ENCODE peak calls at places on chromosomes 4 and X, in four cellular contexts. E, Y, J and Z are unnamed samples.
A peak's percentile ranks its signal among the peaks of the same experiment; 100 is the strongest.

GRCh38 chr4:68651932-68652331 is 18.5 kb downstream of the UGT2B15 start:
- DNase-seq in E (no peak), Y (no peak), J (no peak), Z (no peak)

GRCh38 chrX:106201502-106202178 is 33.5 kb downstream of the PWWP3B start:
- DNase-seq in E (no peak), Y (no peak), J (no peak), Z (no peak)

GRCh38 chr4:56417396-56417795 is 18.0 kb downstream of the PPAT start:
- DNase-seq in E (no peak), Y (no peak), J (no peak), Z (no peak)

GRCh38 chrX:48751343-48751742 is 10.2 kb upstream of the GLOD5 start:
- DNase-seq in E (no peak), Y (no peak), J (no peak), Z (no peak)

GRCh38 chrX:40281341-40282005 is 183.7 kb upstream of the BCOR start:
- DNase-seq in E (no peak), Y (no peak), J (no peak), Z (no peak)

GRCh38 chr4:150315175-150315574 is 236.9 kb downstream of the DCLK2 start:
- DNase-seq in E (no peak), Y (no peak), J (no peak), Z (no peak)

GRCh38 chrX:25015486-25016360 is at the start of gene ARX:
- DNase-seq in E (no peak), Y (no peak), J (peak; percentile 92), Z (no peak)

GRCh38 chrX:70049406-70049805 is 332 bp downstream of the AWAT2 start:
- DNase-seq in E (no peak), Y (no peak), J (no peak), Z (no peak)

GRCh38 chr4:53075162-53075785 is 213.2 kb downstream of the RASL11B start:
- DNase-seq in E (no peak), Y (no peak), J (no peak), Z (no peak)

GRCh38 chr4:150302553-150302952 is 224.3 kb downstream of the DCLK2 start:
- DNase-seq in E (no peak), Y (no peak), J (peak; percentile 55), Z (peak; percentile 70)

GRCh38 chrX:103343105-103343504 is 13.1 kb downstream of the TCEAL7 start:
- DNase-seq in E (no peak), Y (peak; percentile 72), J (peak; percentile 16), Z (no peak)

GRCh38 chr4:6892190-6892908 is 17.3 kb upstream of the TBC1D14 start:
- DNase-seq in E (no peak), Y (peak; percentile 23), J (peak; percentile 89), Z (peak; percentile 77)

GRCh38 chrX:137031517-137032377 is 2.0 kb downstream of the GPR101 start:
- DNase-seq in E (no peak), Y (no peak), J (peak; percentile 30), Z (no peak)

GRCh38 chr4:109631709-109632108 is 71.5 kb downstream of the CASP6 start:
- DNase-seq in E (no peak), Y (no peak), J (no peak), Z (no peak)

GRCh38 chr4:165560941-165561340 is 182.1 kb downstream of the CPE start:
- DNase-seq in E (no peak), Y (no peak), J (no peak), Z (no peak)

GRCh38 chr4:4847011-4847410 is 12.5 kb upstream of the MSX1 start:
- DNase-seq in E (no peak), Y (no peak), J (no peak), Z (no peak)

GRCh38 chr4:41620594-41621256 is 82.8 kb downstream of the LIMCH1 start:
- DNase-seq in E (no peak), Y (no peak), J (no peak), Z (no peak)

GRCh38 chrX:22699591-22700091 is 300.1 kb upstream of the DDX53 start:
- DNase-seq in E (no peak), Y (peak; percentile 18), J (no peak), Z (no peak)

GRCh38 chrX:36198575-36198974 is 279.0 kb downstream of the CFAP47 start:
- DNase-seq in E (no peak), Y (no peak), J (no peak), Z (no peak)

GRCh38 chrX:123833387-123833786 is 26.5 kb upstream of the XIAP start:
- DNase-seq in E (no peak), Y (peak; percentile 49), J (peak; percentile 72), Z (peak; percentile 71)

GRCh38 chr4:182801626-182802025 is 115.6 kb downstream of the DCTD start:
- DNase-seq in E (no peak), Y (no peak), J (no peak), Z (no peak)

GRCh38 chr4:100095729-100096595 is 94.3 kb downstream of the DDIT4L start:
- DNase-seq in E (peak; percentile 78), Y (peak; percentile 77), J (peak; percentile 20), Z (peak; percentile 84)

GRCh38 chr4:7784131-7784870 is 155.4 kb downstream of the AFAP1 start:
- DNase-seq in E (peak; percentile 43), Y (no peak), J (no peak), Z (peak; percentile 54)

GRCh38 chr4:151344948-151345347 is 19.5 kb upstream of the SH3D19 start:
- DNase-seq in E (no peak), Y (no peak), J (no peak), Z (no peak)

GRCh38 chr4:74095482-74095881 is 3.5 kb downstream of the CXCL2 start:
- DNase-seq in E (no peak), Y (no peak), J (no peak), Z (no peak)

GRCh38 chr4:8211229-8211628 is 12.1 kb downstream of the SH3TC1 start:
- DNase-seq in E (no peak), Y (no peak), J (no peak), Z (no peak)

GRCh38 chr4:155405059-155405458 is 28.3 kb upstream of the MAP9 start:
- DNase-seq in E (no peak), Y (no peak), J (no peak), Z (no peak)

GRCh38 chrX:56783996-56784620 is 55.1 kb downstream of the NBDY start:
- DNase-seq in E (peak; percentile 59), Y (no peak), J (no peak), Z (peak; percentile 27)

GRCh38 chr4:117447925-117448324 is 362.5 kb upstream of the TRAM1L1 start:
- DNase-seq in E (no peak), Y (no peak), J (no peak), Z (no peak)

GRCh38 chrX:151984891-151985290 is 10.4 kb upstream of the GABRE start:
- DNase-seq in E (no peak), Y (no peak), J (no peak), Z (no peak)

GRCh38 chr4:101835121-101835904 is 44.8 kb downstream of the BANK1 start:
- DNase-seq in E (no peak), Y (peak; percentile 35), J (no peak), Z (peak; percentile 72)

GRCh38 chrX:32408389-32408788 is 803.0 kb downstream of the DMD start:
- DNase-seq in E (no peak), Y (no peak), J (no peak), Z (no peak)

GRCh38 chrX:76148753-76149152 is 24.1 kb upstream of the PBDC1 start:
- DNase-seq in E (peak; percentile 73), Y (peak; percentile 17), J (no peak), Z (peak; percentile 74)

GRCh38 chrX:40845331-40845911 is 110.1 kb upstream of the MED14 start:
- DNase-seq in E (no peak), Y (no peak), J (no peak), Z (no peak)

GRCh38 chr4:108328033-108328732 is 159.5 kb upstream of the LEF1 start:
- DNase-seq in E (no peak), Y (no peak), J (no peak), Z (no peak)

GRCh38 chr4:144709793-144710525 is 64.0 kb downstream of the HHIP start:
- DNase-seq in E (no peak), Y (peak; percentile 25), J (no peak), Z (no peak)

GRCh38 chr4:150593996-150594395 is 12.0 kb downstream of the MAB21L2 start:
- DNase-seq in E (no peak), Y (no peak), J (no peak), Z (no peak)

GRCh38 chr4:139537292-139537691 is 18.7 kb downstream of the SETD7 start:
- DNase-seq in E (no peak), Y (no peak), J (no peak), Z (no peak)
- H3K36me3 ChIP-seq in E (peaks cover 7% of the 10 kb centered on the region), Y (no peaks in the 10 kb centered on the region), J (no peaks in the 10 kb centered on the region), Z (no peaks in the 10 kb centered on the region)

GRCh38 chr4:176782794-176783193 is 9.9 kb downstream of the VEGFC start:
- DNase-seq in E (no peak), Y (no peak), J (no peak), Z (no peak)
- H3K4me1 ChIP-seq in E (peaks cover 26% of the 10 kb centered on the region), Y (no peaks in the 10 kb centered on the region), J (no peaks in the 10 kb centered on the region), Z (no peaks in the 10 kb centered on the region)

DNA sequence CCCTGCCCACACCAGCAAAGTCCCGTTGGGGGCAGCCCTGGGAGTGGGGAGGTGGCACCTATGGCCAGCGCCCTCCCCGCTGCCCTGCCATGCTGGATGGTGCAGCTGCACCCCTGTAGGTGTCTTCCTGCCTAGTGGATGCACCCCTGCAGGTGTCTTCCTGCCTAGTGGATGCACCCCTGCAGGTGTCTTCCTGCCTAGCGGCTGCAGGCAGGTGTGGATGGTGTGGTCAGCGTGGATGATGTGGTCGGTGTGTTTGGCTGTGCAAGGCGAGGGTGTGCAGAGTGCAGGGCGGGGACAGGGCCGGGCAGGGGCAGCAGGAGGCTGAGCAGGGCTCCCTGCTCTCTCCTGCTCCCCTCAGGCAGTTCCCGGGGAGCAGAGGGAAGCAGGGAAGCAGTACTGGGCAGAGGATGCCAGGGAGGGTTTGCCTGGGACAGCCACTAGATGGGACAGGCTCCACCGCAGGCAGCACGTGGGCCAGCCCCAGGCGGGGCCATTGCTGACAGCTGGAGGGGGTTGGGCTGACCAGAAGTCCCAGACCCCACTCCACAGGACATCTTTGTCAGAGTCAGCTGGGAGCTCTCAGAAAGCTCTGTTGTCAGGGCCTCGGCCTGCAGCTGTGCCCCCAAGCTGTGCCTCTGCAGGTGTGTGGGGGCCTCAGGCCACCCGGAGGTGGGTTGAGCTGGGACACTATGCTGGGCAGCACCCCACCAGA is 23.6 kb downstream of the DOK7 start:
- DNase-seq in E (no peak), Y (no peak), J (no peak), Z (no peak)
- TF ChIP-seq EP300 in E (no peak), Y (no peak), J (no peak), Z (no peak)

GRCh38 chrX:148681605-148682004 is 181.2 kb downstream of the AFF2 start:
- DNase-seq in E (no peak), Y (no peak), J (no peak), Z (no peak)

DNA sequence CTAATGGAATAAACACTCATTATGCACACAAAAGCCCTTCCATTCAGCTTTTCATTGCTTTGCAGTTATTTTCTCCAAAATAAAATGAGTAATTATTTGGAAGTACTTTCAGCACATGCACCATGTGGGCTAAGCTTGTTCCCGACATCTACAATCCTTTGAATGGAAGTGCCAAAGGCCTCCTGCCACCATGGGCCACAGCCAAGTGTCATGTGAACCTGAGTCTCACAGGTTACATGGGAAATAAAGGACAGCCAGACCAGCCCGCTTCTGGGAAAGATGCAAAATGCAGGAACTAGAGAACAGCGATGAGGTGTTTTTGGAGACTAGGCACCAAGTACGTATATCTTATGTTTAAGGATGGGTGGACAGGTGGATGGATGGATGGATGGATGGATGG is 181.8 kb downstream of the AFF2 start:
- DNase-seq in E (no peak), Y (no peak), J (no peak), Z (no peak)
- H3K36me3 ChIP-seq in E (no peaks in the 10 kb centered on the region), Y (no peaks in the 10 kb centered on the region), J (no peaks in the 10 kb centered on the region), Z (no peaks in the 10 kb centered on the region)

DNA sequence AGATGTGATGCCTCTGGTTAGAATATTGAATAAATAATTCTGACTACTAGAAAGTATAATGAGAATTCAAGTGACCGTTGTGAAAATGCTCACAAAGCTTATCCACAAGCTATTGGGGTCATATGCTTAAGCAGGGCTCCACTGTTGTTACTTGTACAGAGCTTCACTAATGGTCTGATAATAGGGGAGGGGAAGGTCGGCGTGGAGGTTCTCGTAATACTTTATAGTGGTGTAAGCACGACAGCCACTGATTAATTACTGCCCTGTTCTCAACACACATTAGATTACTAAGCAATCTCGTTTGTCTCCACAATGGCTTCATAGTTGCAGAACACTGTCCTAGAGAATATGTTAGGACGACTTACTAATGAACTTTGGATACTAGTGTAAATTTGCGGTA is 11.6 kb downstream of the UNC5C start:
- DNase-seq in E (no peak), Y (no peak), J (no peak), Z (no peak)
- H3K4me1 ChIP-seq in E (no peaks in the 10 kb centered on the region), Y (no peaks in the 10 kb centered on the region), J (no peaks in the 10 kb centered on the region), Z (no peaks in the 10 kb centered on the region)